ENCODE peak calls at places on chromosome 17, in ten cellular contexts. L is NCI-H1436 treated with DMSO at 0.1 percent for 48 hours; O is fibroblast of mammary gland; A is Peyer's patch; D is skeletal muscle cell; Y is NCI-H510A; U is stimulated activated naive B cell treated with anti-CD40 and anti-IgM and Interleukin-4, amounts not matched to agents 10 μg/mL and 1 μg/mL and 100 μg/mL, for 72 hours; W is H4; G is AG04450; X is activated CD8-positive, alpha-beta T cell treated with anti-CD3 and anti-CD28 coated beads, Interleukin-2, amount 10 ng/mL, durations not matched to agents 7 days and 5 days. C is an unnamed sample.

GRCh38 chr17:12568358-12569251 is 97.1 kb upstream of the MYOCD start:
- DNase-seq in L (no peak), O (no peak), A (no peak), D (no peak), Y (no peak), U (no peak), W (no peak), G (no peak), X (no peak), C (no peak)

GRCh38 chr17:40598021-40598927 is 33.0 kb upstream of the CCR7 start:
- DNase-seq in L (no peak), O (peak), A (peak), D (no peak), Y (no peak), U (peak), W (no peak), G (no peak), X (peak), C (no peak)

GRCh38 chr17:19270347-19270950 is 33.3 kb downstream of the EPN2 start:
- DNase-seq in L (no peak), O (no peak), A (no peak), D (no peak), Y (no peak), U (no peak), W (no peak), G (no peak), X (no peak), C (no peak)

GRCh38 chr17:83079340-83079747 is at the start of gene METRNL:
- DNase-seq in L (no peak), O (peak), A (peak), D (no peak), Y (peak), U (peak), W (peak), G (no peak), X (peak), C (no peak)

GRCh38 chr17:45292696-45293412 is 24.0 kb downstream of the MAP3K14 start:
- DNase-seq in L (no peak), O (no peak), A (no peak), D (no peak), Y (no peak), U (no peak), W (no peak), G (no peak), X (no peak), C (no peak)

GRCh38 chr17:80191192-80191591 is 21.4 kb downstream of the CARD14 start:
- DNase-seq in L (no peak), O (no peak), A (no peak), D (no peak), Y (no peak), U (no peak), W (no peak), G (no peak), X (no peak), C (no peak)

GRCh38 chr17:34703533-34703932 is 124.2 kb downstream of the TMEM132E start:
- DNase-seq in L (no peak), O (peak), A (no peak), D (peak), Y (no peak), U (no peak), W (no peak), G (peak), X (peak), C (no peak)

GRCh38 chr17:57986841-57987581 is 1.0 kb downstream of the VEZF1 start:
- DNase-seq in L (no peak), O (peak), A (peak), D (no peak), Y (no peak), U (no peak), W (peak), G (peak), X (peak), C (no peak)

GRCh38 chr17:48545539-48545938 is 630 bp upstream of the HOXB2 start:
- DNase-seq in L (no peak), O (no peak), A (no peak), D (no peak), Y (no peak), U (no peak), W (no peak), G (no peak), X (no peak), C (no peak)

GRCh38 chr17:444879-445454 is 92.4 kb upstream of the RPH3AL start:
- DNase-seq in L (no peak), O (no peak), A (no peak), D (no peak), Y (no peak), U (no peak), W (no peak), G (no peak), X (no peak), C (no peak)

GRCh38 chr17:73690581-73691135 is 46.4 kb upstream of the SDK2 start:
- DNase-seq in L (no peak), O (no peak), A (no peak), D (no peak), Y (no peak), U (no peak), W (no peak), G (no peak), X (no peak), C (no peak)

GRCh38 chr17:72176516-72176851 is 55.7 kb downstream of the SOX9 start:
- DNase-seq in L (no peak), O (no peak), A (no peak), D (no peak), Y (peak), U (no peak), W (no peak), G (no peak), X (no peak), C (no peak)

GRCh38 chr17:43546317-43547188 is at the start of gene ETV4:
- DNase-seq in L (peak), O (peak), A (peak), D (peak), Y (peak), U (peak), W (peak), G (peak), X (peak), C (no peak)

GRCh38 chr17:75082683-75083082 is 5.1 kb upstream of the SLC16A5 start:
- DNase-seq in L (no peak), O (no peak), A (no peak), D (no peak), Y (no peak), U (no peak), W (no peak), G (no peak), X (no peak), C (no peak)

GRCh38 chr17:74840989-74841666 is 18.6 kb downstream of the GRIN2C start:
- DNase-seq in L (no peak), O (peak), A (peak), D (no peak), Y (no peak), U (no peak), W (no peak), G (no peak), X (no peak), C (no peak)

GRCh38 chr17:13306310-13306962 is 288.6 kb upstream of the ELAC2 start:
- DNase-seq in L (no peak), O (peak), A (no peak), D (peak), Y (no peak), U (no peak), W (peak), G (peak), X (peak), C (no peak)

GRCh38 chr17:59357929-59358328 is 26.5 kb downstream of the YPEL2 start:
- DNase-seq in L (no peak), O (peak), A (no peak), D (peak), Y (no peak), U (no peak), W (no peak), G (no peak), X (no peak), C (no peak)

GRCh38 chr17:36674278-36674650 is 72.9 kb downstream of the MRM1 start:
- DNase-seq in L (no peak), O (no peak), A (peak), D (no peak), Y (no peak), U (no peak), W (no peak), G (no peak), X (peak), C (no peak)

GRCh38 chr17:521561-522325 is 169.1 kb upstream of the RPH3AL start:
- DNase-seq in L (no peak), O (no peak), A (no peak), D (no peak), Y (no peak), U (no peak), W (no peak), G (no peak), X (no peak), C (no peak)